ENCODE peak calls at places on chromosomes 5 and 9, in five cellular contexts. X is A549, L is right lobe of liver, Q is uterus, M is breast epithelium. V is an unnamed sample.

GRCh38 chr5:177440211-177440989 is 6.2 kb upstream of the PRR7 start:
- DNase-seq in X (no peak), L (peak; percentile 45), Q (no peak), M (no peak), V (no peak)

GRCh38 chr5:93874080-93874479 is 132.7 kb upstream of the POU5F2 start:
- DNase-seq in X (no peak), L (no peak), Q (no peak), M (no peak), V (no peak)

GRCh38 chr5:177369050-177369912 is 11.6 kb downstream of the RGS14 start:
- DNase-seq in X (peak; percentile 49), L (no peak), Q (no peak), M (no peak), V (no peak)

GRCh38 chr5:50751064-50751657 is 84.7 kb downstream of the PARP8 start:
- DNase-seq in X (peak; percentile 36), L (no peak), Q (no peak), M (no peak), V (peak; percentile 72)

GRCh38 chr9:99016681-99017387 is 73.1 kb downstream of the COL15A1 start:
- DNase-seq in X (no peak), L (no peak), Q (no peak), M (no peak), V (no peak)

GRCh38 chr9:29701536-29701935 is 2128.3 kb upstream of the C9orf72 start:
- DNase-seq in X (no peak), L (no peak), Q (no peak), M (no peak), V (no peak)

GRCh38 chr5:74030821-74031220 is 404.8 kb downstream of the ARHGEF28 start:
- DNase-seq in X (no peak), L (no peak), Q (no peak), M (no peak), V (no peak)

GRCh38 chr5:34474573-34475021 is 181.5 kb upstream of the RAI14 start:
- DNase-seq in X (peak; percentile 70), L (no peak), Q (peak; percentile 42), M (no peak), V (no peak)

GRCh38 chr5:143234162-143234842 is 169.2 kb downstream of the NR3C1 start:
- DNase-seq in X (no peak), L (peak; percentile 88), Q (no peak), M (no peak), V (no peak)

GRCh38 chr5:132773601-132774355 is 3.3 kb downstream of the SEPTIN8 start:
- DNase-seq in X (no peak), L (no peak), Q (no peak), M (no peak), V (no peak)

GRCh38 chr9:19298601-19299000 is 68.1 kb downstream of the DENND4C start:
- DNase-seq in X (no peak), L (no peak), Q (no peak), M (no peak), V (no peak)

GRCh38 chr5:177131711-177132503 is 1.7 kb upstream of the NSD1 start:
- DNase-seq in X (no peak), L (no peak), Q (no peak), M (peak; percentile 50), V (no peak)

GRCh38 chr9:135397142-135397541 is 82.4 kb upstream of the PPP1R26 start:
- DNase-seq in X (no peak), L (no peak), Q (no peak), M (no peak), V (no peak)

GRCh38 chr9:92632641-92633040 is 37.3 kb downstream of the IPPK start:
- DNase-seq in X (no peak), L (no peak), Q (peak; percentile 13), M (no peak), V (no peak)

GRCh38 chr9:84670801-84671153 is 1.2 kb downstream of the NTRK2 start:
- DNase-seq in X (no peak), L (no peak), Q (no peak), M (no peak), V (no peak)

GRCh38 chr9:113772121-113772885 is 103.8 kb upstream of the ZNF618 start:
- DNase-seq in X (no peak), L (no peak), Q (no peak), M (no peak), V (no peak)

GRCh38 chr9:2465921-2466460 is 155.6 kb upstream of the VLDLR start:
- DNase-seq in X (peak; percentile 78), L (peak; percentile 50), Q (no peak), M (no peak), V (no peak)

GRCh38 chr9:117034862-117035261 is 347.8 kb downstream of the TRIM32 start:
- DNase-seq in X (peak; percentile 1), L (no peak), Q (no peak), M (no peak), V (no peak)

GRCh38 chr9:34085581-34086500 is 37.2 kb upstream of the UBAP2 start:
- DNase-seq in X (no peak), L (no peak), Q (no peak), M (no peak), V (no peak)

GRCh38 chr5:30736642-30737041 is 456.8 kb upstream of the CDH6 start:
- DNase-seq in X (no peak), L (no peak), Q (no peak), M (no peak), V (no peak)

GRCh38 chr5:179732918-179733763 is 519 bp downstream of the MAML1 start:
- DNase-seq in X (peak; percentile 54), L (peak; percentile 63), Q (peak; percentile 25), M (no peak), V (no peak)

GRCh38 chr5:161585798-161586197 is 39.3 kb upstream of the GABRB2 start:
- DNase-seq in X (no peak), L (no peak), Q (no peak), M (no peak), V (no peak)

GRCh38 chr9:698276-698675 is 143.2 kb upstream of the DMRT1 start:
- DNase-seq in X (no peak), L (no peak), Q (no peak), M (no peak), V (no peak)

GRCh38 chr5:418681-419121 is 24.3 kb upstream of the EXOC3 start:
- DNase-seq in X (no peak), L (no peak), Q (no peak), M (no peak), V (peak; percentile 33)

GRCh38 chr9:93501406-93501805 is 48.0 kb upstream of the FAM120AOS start:
- DNase-seq in X (no peak), L (no peak), Q (no peak), M (no peak), V (no peak)

GRCh38 chr5:168211245-168211644 is 80.2 kb upstream of the WWC1 start:
- DNase-seq in X (no peak), L (no peak), Q (no peak), M (no peak), V (no peak)

GRCh38 chr5:163033656-163034055 is 403.7 kb upstream of the CCNG1 start:
- DNase-seq in X (no peak), L (no peak), Q (no peak), M (no peak), V (no peak)

GRCh38 chr5:134465856-134466240 is 54.2 kb upstream of the CDKN2AIPNL start:
- DNase-seq in X (peak; percentile 92), L (peak; percentile 92), Q (peak; percentile 90), M (peak; percentile 82), V (peak; percentile 94)

GRCh38 chr5:65395526-65396155 is 86.1 kb downstream of the ADAMTS6 start:
- DNase-seq in X (no peak), L (no peak), Q (no peak), M (no peak), V (no peak)

GRCh38 chr9:17342696-17343095 is 207.9 kb downstream of the CNTLN start:
- DNase-seq in X (no peak), L (no peak), Q (no peak), M (no peak), V (no peak)

GRCh38 chr9:34190996-34191892 is 12.4 kb downstream of the UBAP1 start:
- DNase-seq in X (peak; percentile 71), L (no peak), Q (no peak), M (no peak), V (no peak)

GRCh38 chr5:44603496-44604272 is 205.1 kb upstream of the MRPS30 start:
- DNase-seq in X (peak; percentile 3), L (no peak), Q (no peak), M (no peak), V (no peak)

GRCh38 chr9:6584881-6585597 is 60.5 kb downstream of the GLDC start:
- DNase-seq in X (peak; percentile 50), L (no peak), Q (no peak), M (no peak), V (no peak)

GRCh38 chr5:55868846-55869245 is 17.7 kb downstream of the IL31RA start:
- DNase-seq in X (peak; percentile 91), L (no peak), Q (no peak), M (no peak), V (no peak)

GRCh38 chr9:13330396-13331004 is 51.0 kb upstream of the MPDZ start:
- DNase-seq in X (no peak), L (peak; percentile 43), Q (peak; percentile 20), M (no peak), V (no peak)
- H3K27ac ChIP-seq in X (no peak overlapping the region), L (no peak overlapping the region), Q (no peak overlapping the region), M (no peak overlapping the region), V (no peak overlapping the region)

GRCh38 chr9:128005938-128006337 is 25.1 kb upstream of the EEIG1 start:
- DNase-seq in X (peak; percentile 45), L (peak; percentile 55), Q (peak; percentile 62), M (no peak), V (no peak)
- TF ChIP-seq POLR2A in X (no peak), L (no peak), Q (no peak), M (no peak), V (no peak)

DNA sequence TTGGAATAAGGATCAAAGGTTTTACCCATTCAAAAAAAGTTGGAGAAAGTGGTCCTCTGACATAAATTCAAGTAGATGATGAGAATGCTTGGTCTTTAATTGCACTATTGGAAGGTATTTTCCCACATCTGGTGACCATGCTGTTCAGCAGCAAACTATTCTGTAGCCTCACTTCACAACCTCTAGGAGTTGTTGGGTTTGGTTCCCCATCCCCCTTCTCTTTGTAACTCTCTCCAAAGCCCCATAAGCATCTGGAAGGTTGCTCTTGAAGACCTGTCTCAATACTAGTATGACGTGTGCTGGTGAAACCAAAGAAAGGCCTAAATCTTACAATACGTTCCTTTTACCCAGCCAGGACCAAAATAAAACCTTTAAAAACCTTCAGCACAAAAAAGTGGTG is 8.5 kb downstream of the RGMB start:
- DNase-seq in X (no peak), L (no peak), Q (no peak), M (no peak), V (no peak)
- H3K27ac ChIP-seq in X (no peak overlapping the region), L (no peak overlapping the region), Q (no peak overlapping the region), M (no peak overlapping the region), V (no peak overlapping the region)

DNA sequence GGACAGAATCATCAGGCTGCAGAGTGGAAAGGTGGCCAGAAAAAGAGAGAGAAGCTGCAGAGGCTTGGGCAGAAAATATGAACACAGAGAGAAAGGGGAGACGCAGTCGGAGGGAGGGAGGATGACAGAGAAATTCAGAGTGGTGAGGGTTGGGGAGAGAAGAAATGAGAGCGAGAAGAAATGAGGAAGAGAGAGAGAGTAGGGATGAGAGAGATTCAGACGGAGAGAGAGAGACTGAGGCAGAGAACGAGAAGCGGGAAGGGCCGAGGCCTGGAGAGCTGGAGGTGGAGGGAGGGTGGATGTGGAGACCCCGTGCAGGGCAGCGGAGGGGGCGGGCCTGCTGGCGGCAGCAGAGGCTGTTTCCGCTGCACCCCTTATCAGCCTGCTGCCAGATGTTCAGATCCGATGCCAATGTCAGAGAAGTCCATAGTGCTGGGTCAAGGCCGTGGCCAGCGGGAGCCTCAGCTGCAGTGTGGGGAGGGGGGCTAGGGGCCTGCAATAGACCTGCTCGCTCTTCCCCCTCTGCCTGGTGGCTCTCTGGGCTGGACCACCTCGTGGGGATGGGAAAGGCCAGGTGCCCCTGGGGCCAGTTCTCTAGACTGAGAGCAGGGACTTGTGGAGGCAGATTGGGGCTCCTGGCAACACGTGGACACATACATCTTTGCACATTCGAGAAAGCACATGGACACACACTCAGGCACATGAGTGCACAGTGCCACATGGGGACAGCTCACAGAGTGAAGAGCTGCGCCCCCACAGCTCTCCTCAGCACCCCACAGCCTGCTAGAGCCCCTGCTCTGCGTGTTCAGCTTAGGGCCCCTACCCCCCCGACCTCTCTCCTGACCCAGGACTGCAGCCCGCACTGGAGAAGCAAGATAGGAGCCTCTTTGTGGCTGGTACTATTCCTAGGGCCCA is 4.9 kb upstream of the NR5A1 start:
- DNase-seq in X (no peak), L (no peak), Q (no peak), M (no peak), V (peak; percentile 47)
- TF ChIP-seq POLR2A in X (no peak), L (no peak), Q (no peak), M (no peak), V (no peak)